ENCODE peak calls at places on chromosomes 7 and 10, in nine cellular contexts. K is activated CD8-positive, alpha-beta T cell treated with anti-CD3 and anti-CD28 coated beads for 36 hours; A is DMS79; V is putamen; F is ureter; N is lung microvascular endothelial cell; L is esophagus squamous epithelium; B is hypothalamus; S is sciatic nerve. U is an unnamed sample.

GRCh38 chr7:106870983-106871410 is 5.9 kb downstream of the PIK3CG start:
- DNase-seq in K (no peak), N (peak), V (no peak), A (no peak), S (no peak), L (no peak), B (no peak), F (no peak), U (peak)

GRCh38 chr7:30493231-30493630 is 11.4 kb downstream of the GGCT start:
- DNase-seq in V (no peak), S (no peak), A (no peak), L (no peak), K (no peak), N (no peak), F (no peak), B (no peak), U (no peak)

GRCh38 chr7:140298213-140298612 is 100.1 kb downstream of the SLC37A3 start:
- DNase-seq in B (no peak), V (no peak), F (no peak), S (no peak), N (no peak), L (no peak), A (no peak), K (no peak), U (no peak)

GRCh38 chr10:95509281-95509680 is 51.9 kb downstream of the SORBS1 start:
- DNase-seq in L (no peak), S (no peak), B (no peak), F (no peak), A (no peak), N (no peak), K (no peak), V (no peak), U (no peak)

GRCh38 chr10:117112220-117112619 is 25.9 kb downstream of the VAX1 start:
- DNase-seq in F (no peak), V (no peak), S (no peak), K (no peak), L (no peak), A (no peak), N (no peak), B (no peak), U (no peak)

GRCh38 chr10:5945561-5946418 is 31.6 kb downstream of the IL15RA start:
- DNase-seq in N (peak), L (no peak), V (no peak), K (no peak), S (no peak), F (peak), B (no peak), A (no peak), U (no peak)

GRCh38 chr7:157080111-157080730 is 58.5 kb upstream of the UBE3C start:
- DNase-seq in L (no peak), S (peak), N (no peak), B (no peak), K (no peak), V (no peak), F (no peak), A (no peak), U (no peak)

GRCh38 chr10:113753020-113753692 is 1.7 kb downstream of the PLEKHS1 start:
- DNase-seq in S (no peak), B (no peak), A (peak), V (no peak), K (no peak), N (peak), F (no peak), L (no peak), U (no peak)

GRCh38 chr7:80937336-80937735 is 18.5 kb upstream of the SEMA3C start:
- DNase-seq in F (no peak), V (no peak), K (no peak), S (no peak), L (no peak), N (no peak), B (no peak), A (peak), U (no peak)

GRCh38 chr10:60384708-60385398 is 4.8 kb downstream of the ANK3 start:
- DNase-seq in V (no peak), N (peak), L (no peak), S (no peak), B (no peak), A (no peak), F (no peak), K (no peak), U (no peak)

GRCh38 chr10:27100800-27101347 is 580 bp upstream of the ANKRD26 start:
- DNase-seq in A (no peak), F (no peak), B (no peak), S (no peak), N (no peak), V (peak), L (no peak), K (peak), U (no peak)

GRCh38 chr7:159033956-159034938 is 110.4 kb downstream of the VIPR2 start:
- DNase-seq in B (no peak), S (no peak), L (no peak), A (no peak), F (peak), N (no peak), V (no peak), K (no peak), U (no peak)

GRCh38 chr7:22726849-22727792 is at the start of gene IL6:
- DNase-seq in F (peak), N (peak), B (no peak), S (peak), L (no peak), V (peak), K (peak), A (peak), U (no peak)

GRCh38 chr10:72229261-72230251 is 13.5 kb upstream of the ASCC1 start:
- DNase-seq in B (no peak), S (no peak), V (no peak), N (no peak), F (no peak), A (no peak), L (no peak), K (no peak), U (no peak)

GRCh38 chr10:58514102-58514472 is 1.4 kb downstream of the BICC1 start:
- DNase-seq in S (no peak), K (no peak), A (no peak), L (no peak), B (no peak), V (no peak), N (no peak), F (no peak), U (no peak)

GRCh38 chr10:12390733-12391132 is 41.4 kb downstream of the CAMK1D start:
- DNase-seq in V (no peak), S (no peak), L (no peak), F (no peak), A (no peak), B (no peak), N (no peak), K (no peak), U (no peak)

GRCh38 chr7:100449190-100449795 is 13.0 kb upstream of the PPP1R35 start:
- DNase-seq in L (no peak), N (no peak), F (no peak), K (no peak), A (no peak), V (no peak), S (no peak), B (no peak), U (no peak)

GRCh38 chr7:41967156-41967555 is 264.3 kb upstream of the INHBA start:
- DNase-seq in L (no peak), N (no peak), S (no peak), V (no peak), K (no peak), F (no peak), B (no peak), A (no peak), U (no peak)

GRCh38 chr7:149209518-149210269 is 14.3 kb downstream of the ZNF282 start:
- DNase-seq in K (peak), L (no peak), B (no peak), S (no peak), N (peak), F (no peak), A (no peak), V (no peak), U (peak)

GRCh38 chr10:1642600-1643160 is 94.6 kb downstream of the ADARB2 start:
- DNase-seq in V (no peak), A (no peak), S (no peak), N (no peak), K (no peak), L (no peak), B (no peak), F (no peak), U (no peak)

GRCh38 chr10:33139191-33139646 is 181.2 kb upstream of the ITGB1 start:
- DNase-seq in B (no peak), V (no peak), K (peak), F (no peak), N (no peak), S (no peak), A (no peak), L (no peak), U (no peak)

GRCh38 chr7:50781371-50781770 is 1.3 kb downstream of the GRB10 start:
- DNase-seq in N (no peak), S (no peak), B (no peak), F (no peak), L (no peak), V (peak), K (peak), A (no peak), U (no peak)

GRCh38 chr10:93417264-93417663 is 64.9 kb downstream of the MYOF start:
- DNase-seq in L (no peak), F (no peak), S (no peak), N (no peak), V (no peak), K (no peak), B (no peak), A (peak), U (no peak)

GRCh38 chr7:69256634-69257081 is 341.6 kb upstream of the AUTS2 start:
- DNase-seq in B (no peak), V (no peak), L (no peak), F (peak), N (no peak), A (no peak), K (no peak), S (peak), U (no peak)

GRCh38 chr7:117001283-117001682 is 48.0 kb downstream of the ST7 start:
- DNase-seq in F (no peak), V (no peak), N (no peak), L (no peak), S (no peak), K (no peak), B (no peak), A (no peak), U (no peak)

GRCh38 chr7:24829787-24830186 is 72.5 kb upstream of the GSDME start:
- DNase-seq in B (no peak), A (no peak), S (no peak), K (peak), L (no peak), F (no peak), N (no peak), V (no peak), U (no peak)

GRCh38 chr10:59595584-59595983 is 114.1 kb downstream of the SLC16A9 start:
- DNase-seq in N (no peak), K (no peak), S (no peak), B (no peak), A (no peak), F (no peak), L (no peak), V (no peak), U (no peak)

GRCh38 chr10:12768156-12768731 is 233.3 kb downstream of the CCDC3 start:
- DNase-seq in L (no peak), K (no peak), B (no peak), S (no peak), A (no peak), V (no peak), F (no peak), N (no peak), U (no peak)

GRCh38 chr7:2864999-2865670 is 21.0 kb upstream of the GNA12 start:
- DNase-seq in V (peak), B (peak), L (no peak), K (peak), S (peak), N (peak), F (peak), A (no peak), U (peak)

GRCh38 chr7:157791666-157792065 is 454.9 kb downstream of the DNAJB6 start:
- DNase-seq in S (no peak), V (no peak), L (no peak), N (no peak), B (no peak), K (no peak), F (no peak), A (no peak), U (no peak)

GRCh38 chr10:44382131-44382858 is 2.6 kb downstream of the CXCL12 start:
- DNase-seq in B (no peak), F (peak), V (no peak), K (no peak), A (no peak), L (no peak), N (no peak), S (peak), U (no peak)

GRCh38 chr10:86411281-86411841 is 44.8 kb upstream of the GRID1 start:
- DNase-seq in A (no peak), K (peak), B (no peak), L (no peak), F (peak), S (no peak), N (peak), V (peak), U (peak)

GRCh38 chr7:30168800-30169584 is 34.2 kb downstream of the MTURN start:
- DNase-seq in L (no peak), F (no peak), N (peak), B (no peak), A (no peak), K (no peak), S (no peak), V (no peak), U (no peak)

U was measured in germinal center.